ENCODE peak calls at places on chromosomes 6 and 20, in eight cellular contexts. Q is immature natural killer cell; Y is GM04504; K is T-cell; W is activated T-cell treated with anti-CD3 and anti-CD28 coated beads, Interleukin-2, amount 50 U/mL, for 72 hours; J is memory B cell; X is smooth muscle cell of the brain vasculature; P is GM20000. S is an unnamed sample.
A peak's percentile ranks its signal among the peaks of the same experiment; 100 is the strongest.

GRCh38 chr6:44065443-44066115 is 61.7 kb downstream of the MRPL14 start:
- DNase-seq in X (no peak), Y (no peak), J (no peak), W (no peak), P (no peak), K (no peak), Q (no peak), S (no peak)

GRCh38 chr6:37698264-37699137 is 818 bp upstream of the MDGA1 start:
- DNase-seq in Y (no peak), K (peak; percentile 52), J (peak; percentile 56), P (peak; percentile 67), X (no peak), W (peak; percentile 81), Q (peak; percentile 61), S (peak; percentile 32)

GRCh38 chr20:37314099-37314498 is 24.6 kb downstream of the MANBAL start:
- DNase-seq in Y (no peak), P (no peak), W (no peak), Q (no peak), X (no peak), K (no peak), J (no peak), S (no peak)

GRCh38 chr6:166269301-166270039 is 38.7 kb downstream of the PRR18 start:
- DNase-seq in P (no peak), K (no peak), X (no peak), Q (no peak), J (no peak), Y (no peak), W (no peak), S (no peak)

GRCh38 chr20:58688414-58688813 is 4.2 kb upstream of the NPEPL1 start:
- DNase-seq in J (no peak), Y (no peak), P (no peak), Q (no peak), K (no peak), W (no peak), X (no peak), S (no peak)

GRCh38 chr20:21090112-21090737 is 15.9 kb downstream of the LINC00237 start:
- DNase-seq in K (no peak), X (no peak), J (no peak), P (no peak), W (no peak), Q (no peak), Y (no peak), S (no peak)

GRCh38 chr20:3934628-3935027 is 45.4 kb downstream of the PANK2 start:
- DNase-seq in K (no peak), Q (no peak), P (no peak), X (no peak), W (no peak), J (no peak), Y (no peak), S (no peak)

GRCh38 chr6:138499303-138499991 is at the start of gene NHSL1:
- DNase-seq in K (no peak), P (peak; percentile 33), J (peak; percentile 35), X (no peak), W (no peak), Q (no peak), Y (no peak), S (no peak)

GRCh38 chr20:49818810-49819209 is 6.2 kb downstream of the SLC9A8 start:
- DNase-seq in Y (no peak), X (no peak), K (no peak), J (no peak), W (no peak), Q (no peak), P (no peak), S (no peak)

GRCh38 chr6:75230484-75231325 is 12.9 kb downstream of the COX7A2 start:
- DNase-seq in P (peak; percentile 12), Y (peak; percentile 34), Q (no peak), K (no peak), J (no peak), W (no peak), X (no peak), S (no peak)

GRCh38 chr6:107439418-107439817 is 19.9 kb downstream of the PDSS2 start:
- DNase-seq in J (no peak), Q (no peak), X (no peak), Y (no peak), K (no peak), W (no peak), P (no peak), S (no peak)

GRCh38 chr6:114714836-114715507 is 372.1 kb upstream of the HS3ST5 start:
- DNase-seq in Q (no peak), X (no peak), P (peak; percentile 6), W (no peak), K (no peak), Y (no peak), J (no peak), S (no peak)

GRCh38 chr6:118663993-118664985 is 12.9 kb upstream of the CEP85L start:
- DNase-seq in X (no peak), Q (no peak), Y (no peak), P (peak; percentile 18), J (no peak), W (no peak), K (no peak), S (no peak)

GRCh38 chr6:31441368-31442267 is 38.2 kb downstream of the MICA start:
- DNase-seq in K (peak; percentile 81), Q (peak; percentile 78), Y (peak; percentile 37), W (peak; percentile 88), P (peak; percentile 81), J (peak; percentile 70), X (peak; percentile 12), S (peak; percentile 21)

GRCh38 chr6:88301888-88302768 is 136.0 kb upstream of the CNR1 start:
- DNase-seq in X (no peak), W (no peak), K (no peak), J (no peak), Y (no peak), P (no peak), Q (no peak), S (no peak)

GRCh38 chr6:92715991-92716390 is 703.4 kb downstream of the EPHA7 start:
- DNase-seq in K (no peak), X (peak; percentile 1), Y (no peak), P (no peak), W (no peak), Q (no peak), J (no peak), S (no peak)

GRCh38 chr6:73413102-73413501 is 18.5 kb downstream of the DDX43 start:
- DNase-seq in K (no peak), W (no peak), J (no peak), P (no peak), Y (no peak), Q (no peak), X (no peak), S (no peak)

GRCh38 chr20:43963233-43963632 is 48.6 kb downstream of the TOX2 start:
- DNase-seq in J (no peak), Y (no peak), X (no peak), Q (no peak), K (no peak), W (no peak), P (no peak), S (no peak)

GRCh38 chr6:87944541-87944954 is 103.1 kb upstream of the SPACA1 start:
- DNase-seq in J (no peak), X (no peak), K (no peak), Q (no peak), P (peak; percentile 16), W (no peak), Y (peak; percentile 35), S (no peak)

GRCh38 chr20:38453941-38454340 is 18.7 kb upstream of the RALGAPB start:
- DNase-seq in P (peak; percentile 49), Y (no peak), K (no peak), X (no peak), J (no peak), W (no peak), Q (no peak), S (no peak)

S was measured in Jurkat, Clone E6-1.